ENCODE peak calls at places on chromosomes 16 and 17, in six cellular contexts. E is SK-N-MC, S is PC-9, C is keratinocyte, T is Panc1, M is tibial nerve. J is an unnamed sample.

GRCh38 chr16:83344014-83344413 is 463.8 kb upstream of the HSBP1 start:
- DNase-seq in C (no peak), M (no peak), T (no peak), E (no peak), S (peak; percentile 36), J (no peak)

GRCh38 chr17:33506889-33507650 is 214.0 kb upstream of the ASIC2 start:
- DNase-seq in M (no peak), C (no peak), E (no peak), T (no peak), S (no peak), J (no peak)

GRCh38 chr16:71537643-71538042 is 11.4 kb downstream of the CHST4 start:
- DNase-seq in S (peak; percentile 65), M (no peak), C (peak; percentile 25), T (no peak), E (no peak), J (no peak)

GRCh38 chr17:65730711-65731169 is 169.3 kb upstream of the AXIN2 start:
- DNase-seq in E (no peak), C (no peak), M (no peak), T (no peak), S (no peak), J (no peak)

GRCh38 chr17:49624896-49625295 is 49.2 kb downstream of the NXPH3 start:
- DNase-seq in E (no peak), S (no peak), C (no peak), T (no peak), M (no peak), J (no peak)

GRCh38 chr17:30716461-30717289 is 107.8 kb downstream of the CRLF3 start:
- DNase-seq in S (no peak), E (no peak), M (no peak), C (no peak), T (no peak), J (no peak)

GRCh38 chr17:210402-210801 is 29.0 kb upstream of the DOC2B start:
- DNase-seq in M (no peak), E (no peak), S (no peak), T (no peak), C (no peak), J (no peak)

GRCh38 chr17:80501739-80502577 is 25.6 kb upstream of the NPTX1 start:
- DNase-seq in S (no peak), C (peak; percentile 38), T (no peak), M (no peak), E (no peak), J (no peak)

GRCh38 chr17:58113947-58114346 is 30.7 kb downstream of the DYNLL2 start:
- DNase-seq in S (no peak), M (no peak), E (no peak), T (no peak), C (no peak), J (no peak)

GRCh38 chr16:27465483-27465879 is 63.5 kb downstream of the IL21R start:
- DNase-seq in S (no peak), T (no peak), E (no peak), C (no peak), M (no peak), J (no peak)

GRCh38 chr16:66605177-66605999 is 884 bp downstream of the CMTM3 start:
- DNase-seq in E (no peak), S (no peak), T (no peak), M (peak; percentile 40), C (no peak), J (peak; percentile 26)

GRCh38 chr17:4833941-4834501 is 881 bp downstream of the MINK1 start:
- DNase-seq in C (no peak), M (peak; percentile 14), E (no peak), S (no peak), T (no peak), J (no peak)

GRCh38 chr17:11264183-11264871 is 23.3 kb downstream of the SHISA6 start:
- DNase-seq in E (peak; percentile 3), T (no peak), C (no peak), S (no peak), M (no peak), J (no peak)

GRCh38 chr17:38578641-38579480 is 26.9 kb downstream of the SRCIN1 start:
- DNase-seq in S (no peak), C (no peak), E (no peak), M (no peak), T (no peak), J (no peak)

GRCh38 chr17:50918933-50919296 is 52.8 kb upstream of the TOB1 start:
- DNase-seq in T (no peak), E (no peak), S (no peak), C (no peak), M (no peak), J (no peak)

GRCh38 chr16:56753410-56753809 is 23.5 kb downstream of the NUP93 start:
- DNase-seq in S (no peak), C (no peak), E (no peak), T (no peak), M (no peak), J (no peak)

GRCh38 chr16:35752773-35753558 is 2293.6 kb downstream of the TP53TG3F start:
- DNase-seq in M (no peak), S (no peak), E (no peak), T (no peak), C (no peak), J (no peak)
- H3K9me3 ChIP-seq in M (no peaks in the 10 kb centered on the region), S (no peaks in the 10 kb centered on the region), E (no peaks in the 10 kb centered on the region), T (no peaks in the 10 kb centered on the region), C (no peaks in the 10 kb centered on the region), J (no peaks in the 10 kb centered on the region)

DNA sequence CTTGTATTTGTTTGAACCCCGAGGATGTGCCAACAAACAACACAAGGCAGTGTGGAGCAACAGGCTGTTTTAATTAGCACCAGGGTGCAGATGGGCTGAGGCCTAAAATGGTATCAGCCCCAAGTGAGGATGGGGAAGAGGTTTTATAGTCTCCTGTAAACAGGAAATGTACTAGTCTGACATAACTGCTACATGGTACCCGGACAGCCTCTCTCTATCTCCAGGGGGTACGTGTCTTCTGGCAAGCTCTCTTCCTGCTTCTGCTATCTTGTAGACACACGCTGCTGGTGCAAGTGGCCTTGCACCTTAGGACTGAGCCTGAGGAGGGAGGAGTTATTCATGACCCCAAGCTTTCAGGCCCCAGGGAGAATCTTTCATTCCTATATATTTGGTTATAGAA is 2451.0 kb downstream of the TP53TG3F start:
- DNase-seq in S (no peak), E (no peak), M (no peak), C (no peak), T (no peak), J (no peak)
- H3K9me3 ChIP-seq in S (no peaks in the 10 kb centered on the region), E (no peaks in the 10 kb centered on the region), M (no peaks in the 10 kb centered on the region), C (no peaks in the 10 kb centered on the region), T (no peaks in the 10 kb centered on the region), J (no peaks in the 10 kb centered on the region)

GRCh38 chr17:21817791-21818364 is 125.6 kb downstream of the KCNJ18 start:
- DNase-seq in S (peak; percentile 29), E (no peak), C (no peak), T (no peak), M (no peak), J (no peak)

GRCh38 chr17:21823130-21823529 is 130.8 kb downstream of the KCNJ18 start:
- DNase-seq in C (no peak), M (no peak), E (no peak), T (no peak), S (peak; percentile 35), J (no peak)

DNA sequence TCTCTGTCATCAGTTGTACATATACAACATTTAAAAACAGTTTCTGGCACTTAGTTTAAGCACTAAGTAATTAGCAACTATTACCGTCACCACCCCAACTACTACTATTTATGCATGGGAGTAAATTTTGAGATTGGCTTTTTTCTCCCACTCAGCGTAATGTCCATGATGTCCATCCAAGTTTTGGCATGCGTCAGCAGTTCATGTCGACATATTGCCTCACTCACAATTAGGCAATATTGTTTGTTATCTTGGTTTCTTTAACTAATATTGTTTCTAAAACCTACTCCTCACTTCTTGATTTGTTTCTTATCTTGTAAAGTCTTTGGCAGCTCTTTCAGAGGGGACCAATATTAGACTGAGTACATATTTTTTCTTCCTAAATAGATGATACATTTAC is 131.3 kb downstream of the KCNJ18 start:
- DNase-seq in E (no peak), T (no peak), C (no peak), S (no peak), M (no peak), J (no peak)
- H3K9me3 ChIP-seq in E (no peaks in the 10 kb centered on the region), T (no peaks in the 10 kb centered on the region), C (peaks cover 4% of the 10 kb centered on the region), S (no peaks in the 10 kb centered on the region), M (no peaks in the 10 kb centered on the region), J (no peaks in the 10 kb centered on the region)

GRCh38 chr16:54353097-54353496 is 66.5 kb upstream of the IRX3 start:
- DNase-seq in E (no peak), S (no peak), C (no peak), M (no peak), T (no peak), J (no peak)

GRCh38 chr16:54356391-54356790 is 69.8 kb upstream of the IRX3 start:
- DNase-seq in T (no peak), M (no peak), C (no peak), E (no peak), S (no peak), J (no peak)

GRCh38 chr16:54351171-54351570 is 64.6 kb upstream of the IRX3 start:
- DNase-seq in C (peak; percentile 30), M (no peak), S (no peak), E (no peak), T (no peak), J (no peak)

GRCh38 chr16:54359086-54359485 is 72.5 kb upstream of the IRX3 start:
- DNase-seq in T (no peak), C (no peak), E (no peak), M (no peak), S (no peak), J (no peak)

GRCh38 chr16:54355251-54355650 is 68.7 kb upstream of the IRX3 start:
- DNase-seq in S (peak; percentile 41), C (no peak), E (no peak), M (no peak), T (no peak), J (no peak)
- H3K9me3 ChIP-seq in S (no peaks in the 10 kb centered on the region), C (no peaks in the 10 kb centered on the region), E (no peaks in the 10 kb centered on the region), M (no peaks in the 10 kb centered on the region), T (no peaks in the 10 kb centered on the region), J (no peaks in the 10 kb centered on the region)

GRCh38 chr16:68105611-68106010 is 20.4 kb downstream of the NFATC3 start:
- DNase-seq in C (no peak), M (no peak), E (no peak), S (no peak), T (no peak), J (no peak)
- H3K9me3 ChIP-seq in C (peaks cover 2% of the 10 kb centered on the region), M (no peaks in the 10 kb centered on the region), E (no peaks in the 10 kb centered on the region), S (no peaks in the 10 kb centered on the region), T (no peaks in the 10 kb centered on the region), J (no peaks in the 10 kb centered on the region)

DNA sequence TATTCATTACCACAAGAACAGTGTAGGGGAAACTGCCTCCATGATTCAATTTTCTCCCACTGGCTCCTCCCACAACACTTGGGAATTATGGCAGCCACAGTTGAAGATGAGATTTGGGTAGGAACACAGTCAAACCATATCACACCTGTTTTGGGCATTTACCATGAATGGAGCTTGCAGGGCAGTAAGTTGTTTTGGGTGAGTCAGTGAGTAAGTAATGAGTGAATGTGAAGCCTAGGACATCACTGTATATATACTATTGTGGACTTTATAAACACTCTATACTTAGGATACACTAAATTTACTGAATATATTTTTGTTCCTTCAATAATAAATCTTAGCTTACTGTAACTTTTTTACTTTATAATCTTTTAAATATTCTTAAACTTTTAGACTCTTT is 48.1 kb downstream of the TBC1D26 start:
- DNase-seq in T (no peak), S (no peak), C (no peak), E (no peak), M (no peak), J (no peak)
- H3K9me3 ChIP-seq in T (no peaks in the 10 kb centered on the region), S (no peaks in the 10 kb centered on the region), C (no peaks in the 10 kb centered on the region), E (no peaks in the 10 kb centered on the region), M (no peaks in the 10 kb centered on the region), J (peaks cover 2% of the 10 kb centered on the region)